ENCODE peak calls at places on chromosomes 3 and 15, in five cellular contexts. H is HCT116, D is uterus, V is cardiac muscle cell, G is HL-60. E is an unnamed sample.

GRCh38 chr3:111338059-111338698 is 203.8 kb upstream of the CD96 start:
- DNase-seq in V (peak; percentile 72), G (peak; percentile 21), H (peak; percentile 66), D (no peak), E (no peak)

GRCh38 chr15:96296264-96296663 is 34.2 kb upstream of the NR2F2 start:
- DNase-seq in G (no peak), D (no peak), V (no peak), H (no peak), E (no peak)

GRCh38 chr3:50204804-50205718 is at the start of gene SLC38A3:
- DNase-seq in V (peak; percentile 85), D (no peak), H (no peak), G (no peak), E (peak; percentile 69)

GRCh38 chr3:184783309-184783708 is 28.7 kb upstream of the VPS8 start:
- DNase-seq in H (no peak), V (no peak), G (no peak), D (no peak), E (no peak)

GRCh38 chr15:53978248-53978906 is at the start of gene UNC13C:
- DNase-seq in H (no peak), D (peak; percentile 13), V (peak; percentile 68), G (no peak), E (peak; percentile 56)

GRCh38 chr15:39391230-39391629 is 189.6 kb upstream of the THBS1 start:
- DNase-seq in G (no peak), V (no peak), D (no peak), H (no peak), E (no peak)

GRCh38 chr3:128060473-128061381 is 8.5 kb downstream of the SEC61A1 start:
- DNase-seq in V (no peak), H (no peak), D (no peak), G (no peak), E (no peak)

GRCh38 chr3:47850062-47850802 is 47.3 kb downstream of the DHX30 start:
- DNase-seq in H (no peak), D (no peak), G (peak; percentile 32), V (no peak), E (no peak)

GRCh38 chr15:41278319-41278718 is 47.3 kb downstream of the CHP1 start:
- DNase-seq in H (no peak), D (no peak), G (peak; percentile 76), V (no peak), E (no peak)

GRCh38 chr3:58237238-58237939 is at the start of gene ABHD6:
- DNase-seq in V (peak; percentile 88), D (peak; percentile 80), H (peak; percentile 33), G (peak; percentile 43), E (peak; percentile 63)

GRCh38 chr3:196793224-196793623 is 53.6 kb downstream of the PAK2 start:
- DNase-seq in V (no peak), D (no peak), H (peak; percentile 29), G (no peak), E (no peak)

GRCh38 chr3:107913671-107914070 is 177.2 kb downstream of the CD47 start:
- DNase-seq in G (peak; percentile 10), D (no peak), H (no peak), V (no peak), E (no peak)

GRCh38 chr15:25333049-25333448 is 105.8 kb downstream of the UBE3A start:
- DNase-seq in V (no peak), G (no peak), D (no peak), H (no peak), E (no peak)

GRCh38 chr15:80217327-80217900 is 34.6 kb downstream of the CTXND1 start:
- DNase-seq in D (no peak), H (no peak), G (no peak), V (no peak), E (no peak)

GRCh38 chr3:128067481-128067880 is 15.2 kb downstream of the SEC61A1 start:
- DNase-seq in H (no peak), V (no peak), D (no peak), G (no peak), E (no peak)

DNA sequence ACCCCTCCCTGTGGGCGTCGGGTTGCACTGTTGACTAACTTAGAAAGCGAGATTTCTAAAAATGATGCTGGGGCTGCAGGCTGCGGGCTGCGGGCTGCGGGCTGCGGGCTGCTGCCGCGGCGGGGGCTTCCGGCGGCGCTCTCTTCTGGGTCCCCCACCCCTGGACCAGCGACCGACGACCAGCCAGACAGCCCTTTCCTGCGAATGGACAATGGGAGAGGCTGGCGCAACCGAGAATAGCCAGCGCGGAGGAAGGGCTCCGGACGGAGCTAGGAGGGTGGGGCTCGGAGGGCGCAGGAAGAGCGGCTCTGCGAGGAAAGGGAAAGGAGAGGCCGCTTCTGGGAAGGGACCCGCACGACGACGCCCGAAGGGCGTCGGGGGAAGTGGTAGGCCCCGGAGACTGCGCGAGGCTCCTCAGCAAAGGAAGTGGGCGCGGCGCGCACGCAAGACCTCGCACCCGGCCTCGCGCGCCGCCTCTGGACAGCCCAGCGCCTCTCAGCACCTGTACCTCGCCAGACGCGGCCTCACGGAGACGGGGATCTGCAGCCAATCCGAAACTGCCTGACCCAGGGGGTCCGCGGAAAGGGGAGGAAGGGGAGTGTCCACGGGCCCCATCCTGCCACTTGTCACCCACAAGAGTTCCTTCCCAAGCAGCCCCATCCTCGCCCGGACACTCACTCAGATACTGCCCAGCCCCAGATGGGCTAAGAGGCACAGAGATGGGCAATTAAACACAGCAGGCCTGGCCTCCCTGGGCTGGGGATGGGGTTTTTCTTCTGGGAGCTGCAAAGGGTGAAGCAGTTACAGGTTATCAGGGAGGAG is 70.7 kb downstream of the SLC12A8 start:
- DNase-seq in G (peak; percentile 44), D (peak; percentile 61), H (no peak), V (peak; percentile 33), E (no peak)
- TF ChIP-seq CTCF in G (no peak), D (peak; percentile 47), H (no peak), V (peak; percentile 35), E (peak; percentile 28)

DNA sequence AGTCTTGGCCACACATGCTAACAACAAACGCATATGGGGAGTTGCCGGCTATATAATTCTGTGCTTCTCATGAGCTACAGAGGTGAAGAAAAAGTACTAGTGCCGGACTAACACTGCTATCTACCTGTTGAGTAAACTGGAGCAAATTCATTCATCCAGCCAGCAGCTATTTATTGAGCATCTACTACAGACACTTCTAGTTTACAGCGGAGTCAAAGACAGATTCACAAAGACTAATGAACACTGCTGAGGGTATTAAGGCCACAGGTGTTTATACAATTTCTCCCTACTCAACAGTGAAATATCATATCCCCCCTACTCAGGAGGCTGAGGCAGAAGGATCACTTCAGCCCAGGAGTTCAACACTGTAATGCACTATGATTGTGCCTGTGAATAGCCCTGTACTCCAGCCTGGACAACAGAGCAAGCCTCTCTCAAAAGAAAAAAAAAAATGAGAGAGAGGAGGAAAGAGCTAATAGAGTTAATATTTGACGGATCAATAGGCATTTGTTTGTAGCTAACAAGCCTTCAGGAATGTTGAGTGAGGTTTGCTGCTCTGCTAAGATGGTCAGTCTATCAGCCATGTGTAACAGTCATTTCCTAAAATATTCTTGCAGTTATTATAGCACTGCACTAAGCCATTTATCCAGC is 17.8 kb downstream of the ADCY5 start:
- DNase-seq in H (no peak), G (no peak), D (no peak), V (no peak), E (no peak)
- H3K27ac ChIP-seq in H (no peak overlapping the region), G (no peak overlapping the region), D (no peak overlapping the region), V (no peak overlapping the region), E (peak overlapping the region; percentile 50)

DNA sequence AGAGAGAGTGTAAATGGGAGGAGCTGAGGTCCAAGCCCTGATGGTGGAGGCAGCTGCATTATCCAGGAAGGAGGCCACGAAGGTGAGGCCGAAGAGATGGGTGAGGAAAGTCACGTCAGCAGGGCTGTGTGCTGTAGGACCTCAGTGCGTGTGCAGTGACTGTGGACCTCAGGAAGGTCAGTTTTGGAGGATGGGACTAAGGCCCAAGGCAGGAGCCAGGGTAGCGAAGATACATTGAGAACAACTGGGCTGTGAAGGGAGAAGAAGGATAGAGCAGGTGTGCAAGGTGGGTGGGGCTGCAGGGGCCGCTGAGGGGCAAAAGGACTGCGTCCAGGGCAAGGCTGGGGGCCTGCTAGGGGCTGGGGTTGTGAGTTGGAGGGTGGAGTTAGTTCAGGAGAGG is 4.9 kb downstream of the KLHL40 start:
- DNase-seq in G (no peak), V (no peak), D (no peak), H (no peak), E (peak; percentile 34)
- H3K4me3 ChIP-seq in G (no peak overlapping the region), V (no peak overlapping the region), D (no peak overlapping the region), H (no peak overlapping the region), E (no peak overlapping the region)

GRCh38 chr3:5232570-5232969 is 45.1 kb downstream of the EDEM1 start:
- DNase-seq in D (no peak), G (no peak), V (no peak), H (no peak), E (no peak)
- TF ChIP-seq CTCF in D (no peak), G (no peak), V (no peak), H (peak; percentile 6), E (no peak)

DNA sequence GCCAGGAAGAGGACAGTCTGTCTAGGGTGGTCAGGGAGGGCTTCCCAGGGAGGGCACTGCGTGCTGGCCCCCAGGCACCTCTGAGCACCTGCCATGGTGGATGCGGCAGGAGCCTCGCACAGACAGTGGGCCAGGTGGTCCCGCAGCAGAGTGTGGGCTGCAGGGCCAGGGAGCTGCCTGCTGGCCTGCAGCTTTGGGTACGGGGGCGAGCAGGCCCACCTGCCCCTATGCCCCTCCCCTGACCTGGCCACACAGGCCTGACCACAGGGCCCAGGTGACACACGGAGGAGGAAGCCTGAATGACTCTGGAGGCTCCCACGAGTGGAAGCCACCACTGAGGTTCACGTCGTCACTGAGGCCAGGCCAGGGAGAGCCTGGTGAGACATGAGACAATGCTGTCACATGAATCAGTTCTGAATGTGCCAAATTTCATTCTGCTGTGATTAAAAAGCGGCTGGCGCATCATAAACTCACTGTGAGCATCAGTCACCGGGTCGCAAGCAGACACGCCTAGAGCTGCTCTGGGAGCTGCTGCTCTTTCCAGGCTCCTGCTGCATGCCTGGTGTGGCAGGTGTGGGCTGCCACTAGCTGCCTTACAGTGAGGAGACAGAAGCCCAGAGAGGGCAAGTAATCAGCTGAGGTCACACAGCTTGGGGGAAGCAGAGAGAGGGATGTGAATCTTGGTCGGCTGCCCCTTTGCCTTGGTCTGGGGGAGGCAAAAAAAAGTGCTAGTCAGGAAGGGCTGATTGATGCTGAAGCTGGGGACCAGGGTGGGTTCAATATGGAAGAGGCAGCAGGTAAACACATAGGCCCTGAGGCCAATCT is 39.5 kb upstream of the IQSEC1 start:
- DNase-seq in G (no peak), H (no peak), V (no peak), D (no peak), E (no peak)
- H3K27ac ChIP-seq in G (no peak overlapping the region), H (no peak overlapping the region), V (no peak overlapping the region), D (no peak overlapping the region), E (no peak overlapping the region)

E was measured in dorsolateral prefrontal cortex.